ENCODE peak calls at places on chromosomes 1 and 21, in four cellular contexts. R, T, H and J are unnamed samples.

GRCh38 chr21:23452384-23453083 is 2154.7 kb downstream of the MRPL39 start:
- DNase-seq in R (peak), H (no peak), T (no peak), J (no peak)

GRCh38 chr1:102776074-102776473 is 332.2 kb downstream of the COL11A1 start:
- DNase-seq in R (no peak), H (no peak), T (no peak), J (no peak)

GRCh38 chr1:81838600-81839218 is 38.0 kb downstream of the ADGRL2 start:
- DNase-seq in T (no peak), H (no peak), R (no peak), J (no peak)

GRCh38 chr21:34132202-34132601 is 58.8 kb downstream of the MRPS6 start:
- DNase-seq in T (no peak), H (no peak), R (no peak), J (no peak)

GRCh38 chr1:96309783-96310182 is 411.8 kb upstream of the PTBP2 start:
- DNase-seq in H (no peak), R (no peak), T (peak), J (no peak)

GRCh38 chr1:53893999-53894636 is at the start of gene DIO1:
- DNase-seq in R (no peak), T (no peak), H (peak), J (no peak)

GRCh38 chr1:8329439-8329838 is 11.5 kb downstream of the SLC45A1 start:
- DNase-seq in H (no peak), R (no peak), T (no peak), J (no peak)

GRCh38 chr21:44285547-44285992 is at the start of gene AIRE:
- DNase-seq in T (no peak), R (no peak), H (no peak), J (no peak)

GRCh38 chr21:45405271-45405818 is 380 bp downstream of the COL18A1 start:
- DNase-seq in H (no peak), R (no peak), T (no peak), J (no peak)

GRCh38 chr21:26377111-26377694 is 195.9 kb downstream of the CYYR1 start:
- DNase-seq in H (no peak), T (no peak), R (no peak), J (no peak)

GRCh38 chr1:151584278-151584677 is 27.6 kb upstream of the SNX27 start:
- DNase-seq in R (no peak), H (no peak), T (no peak), J (no peak)

GRCh38 chr1:223045164-223045957 is 97.7 kb downstream of the TLR5 start:
- DNase-seq in T (no peak), H (no peak), R (no peak), J (no peak)

GRCh38 chr1:37393173-37393572 is 81.2 kb upstream of the ZC3H12A start:
- DNase-seq in H (no peak), R (no peak), T (no peak), J (no peak)

GRCh38 chr1:91732291-91732953 is 153.5 kb downstream of the TGFBR3 start:
- DNase-seq in H (peak), R (peak), T (peak), J (no peak)

GRCh38 chr1:53305650-53306049 is 22.2 kb downstream of the LRP8 start:
- DNase-seq in T (no peak), H (no peak), R (no peak), J (no peak)

GRCh38 chr1:211676106-211676583 is 724 bp upstream of the NEK2 start:
- DNase-seq in T (no peak), H (no peak), R (no peak), J (no peak)